ENCODE peak calls at places on chromosome 17, in seven cellular contexts. K, T, N, Y, S, P and W are unnamed samples.

GRCh38 chr17:27324940-27325339 is 31.0 kb downstream of the WSB1 start:
- DNase-seq in K (no peak), T (no peak), N (no peak), Y (no peak), S (no peak), P (no peak), W (no peak)

GRCh38 chr17:62206550-62206949 is 141.5 kb upstream of the MED13 start:
- DNase-seq in K (no peak), T (no peak), N (no peak), Y (no peak), S (no peak), P (no peak), W (no peak)

GRCh38 chr17:50046667-50047066 is 9.2 kb upstream of the ITGA3 start:
- DNase-seq in K (no peak), T (no peak), N (no peak), Y (no peak), S (no peak), P (no peak), W (no peak)

GRCh38 chr17:61203765-61204164 is 195.9 kb upstream of the TBX2 start:
- DNase-seq in K (no peak), T (no peak), N (no peak), Y (no peak), S (no peak), P (peak), W (no peak)

GRCh38 chr17:70563301-70563820 is 394.0 kb downstream of the KCNJ2 start:
- DNase-seq in K (no peak), T (no peak), N (no peak), Y (no peak), S (no peak), P (no peak), W (no peak)

GRCh38 chr17:63069245-63069644 is 103.2 kb downstream of the TANC2 start:
- DNase-seq in K (no peak), T (no peak), N (no peak), Y (no peak), S (no peak), P (no peak), W (no peak)

GRCh38 chr17:21686165-21687015 is 5.9 kb upstream of the KCNJ18 start:
- DNase-seq in K (no peak), T (no peak), N (no peak), Y (no peak), S (peak), P (no peak), W (no peak)

GRCh38 chr17:66583112-66583748 is 251.7 kb upstream of the CACNG5 start:
- DNase-seq in K (no peak), T (no peak), N (no peak), Y (no peak), S (no peak), P (no peak), W (no peak)

GRCh38 chr17:27207073-27207511 is 86.8 kb upstream of the WSB1 start:
- DNase-seq in K (peak), T (no peak), N (no peak), Y (no peak), S (no peak), P (no peak), W (peak)

GRCh38 chr17:77100009-77100408 is 40.8 kb upstream of the SEC14L1 start:
- DNase-seq in K (no peak), T (no peak), N (no peak), Y (peak), S (peak), P (peak), W (no peak)

GRCh38 chr17:6696906-6697305 is 16.3 kb downstream of the SLC13A5 start:
- DNase-seq in K (no peak), T (no peak), N (no peak), Y (no peak), S (no peak), P (no peak), W (no peak)

GRCh38 chr17:10768766-10769383 is 35.0 kb downstream of the TMEM238L start:
- DNase-seq in K (no peak), T (no peak), N (no peak), Y (no peak), S (no peak), P (no peak), W (no peak)

GRCh38 chr17:2940352-2940751 is 123.1 kb downstream of the OR1D5 start:
- DNase-seq in K (no peak), T (peak), N (no peak), Y (no peak), S (no peak), P (peak), W (no peak)

DNA sequence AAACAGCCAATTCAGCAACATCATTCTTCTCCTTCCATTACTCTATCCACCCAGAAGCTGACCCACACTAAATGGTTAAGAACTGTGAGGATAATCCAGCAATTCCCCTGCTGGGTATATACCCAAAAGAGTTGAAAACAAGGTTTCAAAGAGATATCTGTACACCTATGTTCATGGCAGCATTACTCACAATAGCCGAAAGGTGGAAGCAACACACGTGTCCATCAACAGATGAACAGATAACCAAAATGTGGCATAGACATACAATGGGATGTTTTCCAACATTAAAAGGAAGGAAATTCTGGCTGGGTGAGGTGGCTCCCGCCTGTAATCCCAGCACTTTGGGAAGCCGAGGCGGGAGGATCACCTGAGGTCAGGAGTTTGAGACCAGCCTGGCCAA is 19.9 kb downstream of the MIS12 start:
- DNase-seq in K (no peak), T (no peak), N (no peak), Y (no peak), S (no peak), P (no peak), W (no peak)
- TF ChIP-seq CTCF in K (no peak), T (no peak), N (peak), Y (no peak), S (no peak), P (no peak), W (no peak)

GRCh38 chr17:81966343-81967243 is 5.6 kb upstream of the NOTUM start:
- DNase-seq in K (peak), T (no peak), N (peak), Y (no peak), S (no peak), P (peak), W (no peak)
- H3K4me3 ChIP-seq in K (no peak), T (no peak), N (peak), Y (no peak), S (no peak), P (peak), W (no peak)

GRCh38 chr17:13957636-13958035 is 111.7 kb upstream of the COX10 start:
- DNase-seq in K (no peak), T (no peak), N (no peak), Y (no peak), S (no peak), P (no peak), W (no peak)
- TF ChIP-seq CTCF in K (no peak), T (no peak), N (no peak), Y (no peak), S (no peak), P (no peak), W (no peak)

DNA sequence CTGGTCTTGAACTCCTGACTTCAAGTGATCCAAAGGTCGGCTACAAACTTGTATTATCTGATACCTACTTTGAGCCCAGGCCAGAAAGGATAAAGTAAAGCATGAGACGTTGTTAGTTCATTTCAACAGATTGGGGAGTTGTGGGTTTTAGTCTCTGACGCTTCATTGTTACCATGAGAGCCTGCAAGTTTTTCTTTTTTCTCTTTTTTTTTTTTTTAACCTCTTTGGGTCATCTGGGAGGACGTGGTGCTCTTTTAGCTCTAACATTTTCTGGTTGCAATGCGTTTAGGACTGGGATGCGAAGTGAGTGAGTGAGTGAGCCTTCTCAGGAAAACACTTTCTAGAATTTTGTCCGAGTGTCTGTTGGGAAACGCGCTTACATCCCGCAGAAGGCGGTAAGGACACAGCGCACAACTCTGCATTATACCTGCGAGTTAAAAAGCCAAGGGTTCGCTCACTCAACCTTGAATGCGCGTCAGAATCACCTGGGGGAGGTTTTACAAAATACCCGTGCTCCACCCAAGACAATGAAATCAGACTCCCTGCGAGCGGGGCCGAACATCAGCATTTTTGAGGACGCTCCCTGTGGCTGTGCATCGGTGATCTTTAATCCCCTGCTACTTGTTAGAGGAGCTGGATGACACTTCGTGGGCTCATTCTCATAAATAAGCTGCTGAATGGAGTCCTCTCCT is 704 bp upstream of the RNF135 start:
- DNase-seq in K (no peak), T (peak), N (no peak), Y (no peak), S (peak), P (peak), W (no peak)
- H3K4me3 ChIP-seq in K (peak), T (peak), N (no peak), Y (peak), S (peak), P (peak), W (peak)

DNA sequence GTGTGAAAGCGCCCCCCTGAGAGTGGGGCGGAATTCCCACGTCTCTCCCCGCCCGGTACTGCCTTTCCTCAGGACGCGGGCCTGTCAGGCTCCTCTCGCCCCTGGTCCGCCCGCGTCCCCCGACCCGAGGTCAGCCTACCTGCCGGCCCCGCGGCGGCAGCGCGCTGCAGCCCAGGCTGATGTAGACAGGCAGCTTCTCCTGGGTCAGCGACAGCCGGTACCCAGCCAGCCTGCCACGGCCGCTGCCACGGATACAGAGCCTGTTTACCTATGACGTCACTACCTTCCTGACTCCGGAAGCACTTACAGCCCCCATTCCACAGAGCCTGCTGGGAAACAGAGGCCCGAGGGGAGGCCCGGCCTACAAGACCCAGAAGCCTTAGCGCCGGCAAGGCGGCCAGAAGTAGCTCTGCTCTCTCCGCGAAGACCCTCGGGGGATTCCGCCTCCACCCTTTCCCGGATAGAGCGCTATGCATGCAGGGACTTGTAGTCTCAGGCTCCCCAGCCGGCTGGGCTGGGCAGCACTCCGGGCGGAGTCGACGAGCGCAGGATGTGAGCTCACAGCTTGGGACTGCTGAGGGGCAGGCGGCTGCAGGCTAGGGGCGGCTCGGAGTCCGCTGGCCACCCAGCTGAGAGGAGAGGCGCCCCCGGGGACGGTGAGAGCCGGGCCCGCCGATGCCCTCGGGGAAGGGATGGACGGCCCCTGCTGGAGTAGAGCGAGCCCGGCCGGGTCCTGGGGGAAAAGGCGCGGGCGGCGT is at the start of the genes IFT20 and TNFAIP1:
- DNase-seq in K (peak), T (peak), N (peak), Y (peak), S (peak), P (peak), W (peak)
- TF ChIP-seq CTCF in K (no peak), T (no peak), N (peak), Y (peak), S (no peak), P (no peak), W (no peak)

DNA sequence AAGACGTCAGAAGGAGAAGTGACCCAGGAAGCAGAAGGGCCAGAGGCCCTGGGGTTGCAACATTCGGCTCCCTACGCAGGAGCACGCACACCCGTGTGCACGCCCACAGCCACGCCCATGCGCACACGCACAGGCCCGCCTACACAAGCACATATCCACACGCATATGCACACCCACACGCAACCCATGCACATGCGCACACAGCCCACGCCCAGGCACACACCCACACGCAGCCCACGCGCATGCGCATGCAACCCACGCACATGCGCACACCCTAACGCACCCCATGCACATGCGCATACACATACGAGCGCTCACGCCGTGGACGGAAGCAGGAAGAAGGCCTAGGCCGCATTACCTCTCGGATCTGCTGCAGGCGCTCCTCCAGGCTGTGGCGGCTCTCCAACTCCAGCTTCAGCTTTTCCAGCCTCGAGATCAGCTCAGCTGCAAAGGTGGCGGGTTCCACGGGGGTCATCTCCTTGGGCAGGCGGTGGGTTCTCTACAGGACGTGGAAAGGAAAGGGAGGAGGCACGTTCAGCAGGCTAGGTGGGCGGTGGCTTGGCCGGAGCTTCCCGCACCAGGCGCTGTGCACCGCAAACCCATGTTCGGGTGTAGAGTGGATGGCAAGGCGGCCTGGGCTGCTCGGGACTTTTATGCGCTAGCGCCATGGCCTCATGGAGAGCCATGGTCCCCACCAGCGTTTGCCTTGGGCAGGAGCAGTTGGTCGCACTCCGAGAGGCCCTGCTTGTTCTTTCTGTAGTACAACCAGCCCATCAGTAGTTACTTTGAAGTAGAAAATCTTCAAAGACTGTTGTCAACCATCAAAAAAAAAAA is 23.4 kb downstream of the AXIN2 start:
- DNase-seq in K (no peak), T (no peak), N (no peak), Y (no peak), S (no peak), P (no peak), W (no peak)
- H3K4me3 ChIP-seq in K (no peak), T (no peak), N (no peak), Y (no peak), S (no peak), P (no peak), W (no peak)

GRCh38 chr17:57648720-57649119 is 96.4 kb downstream of the CCDC182 start:
- DNase-seq in K (no peak), T (no peak), N (no peak), Y (no peak), S (no peak), P (no peak), W (no peak)
- TF ChIP-seq CTCF in K (no peak), T (no peak), N (no peak), Y (no peak), S (no peak), P (no peak), W (no peak)

GRCh38 chr17:72183194-72183685 is 62.4 kb downstream of the SOX9 start:
- DNase-seq in K (no peak), T (peak), N (peak), Y (no peak), S (no peak), P (no peak), W (no peak)

GRCh38 chr17:72182256-72182890 is 61.6 kb downstream of the SOX9 start:
- DNase-seq in K (no peak), T (peak), N (peak), Y (no peak), S (no peak), P (no peak), W (no peak)

GRCh38 chr17:72187544-72187943 is 66.7 kb downstream of the SOX9 start:
- DNase-seq in K (no peak), T (peak), N (no peak), Y (peak), S (no peak), P (peak), W (no peak)

GRCh38 chr17:72184805-72185204 is 64.0 kb downstream of the SOX9 start:
- DNase-seq in K (no peak), T (no peak), N (no peak), Y (no peak), S (no peak), P (no peak), W (no peak)

GRCh38 chr17:72185571-72185970 is 64.8 kb downstream of the SOX9 start:
- DNase-seq in K (no peak), T (no peak), N (no peak), Y (no peak), S (no peak), P (no peak), W (no peak)
- H3K4me3 ChIP-seq in K (no peak), T (no peak), N (no peak), Y (no peak), S (no peak), P (no peak), W (no peak)

GRCh38 chr17:36529121-36529520 is 5.5 kb downstream of the MYO19 start:
- DNase-seq in K (no peak), T (no peak), N (no peak), Y (no peak), S (no peak), P (no peak), W (no peak)
- TF ChIP-seq CTCF in K (no peak), T (no peak), N (no peak), Y (no peak), S (no peak), P (no peak), W (no peak)

GRCh38 chr17:75404739-75405364 is 626 bp downstream of the GRB2 start:
- DNase-seq in K (no peak), T (no peak), N (no peak), Y (no peak), S (peak), P (peak), W (no peak)

GRCh38 chr17:75405365-75406221 is at the start of gene GRB2:
- DNase-seq in K (peak), T (peak), N (peak), Y (peak), S (peak), P (peak), W (no peak)

GRCh38 chr17:75407655-75408352 is 2.3 kb upstream of the GRB2 start:
- DNase-seq in K (no peak), T (no peak), N (no peak), Y (no peak), S (no peak), P (no peak), W (no peak)

GRCh38 chr17:75404223-75404738 is 1.2 kb downstream of the GRB2 start:
- DNase-seq in K (no peak), T (peak), N (peak), Y (peak), S (peak), P (peak), W (no peak)

GRCh38 chr17:75406222-75406615 is 741 bp upstream of the GRB2 start:
- DNase-seq in K (no peak), T (no peak), N (no peak), Y (no peak), S (no peak), P (peak), W (no peak)
- H3K4me3 ChIP-seq in K (peak), T (peak), N (peak), Y (peak), S (peak), P (peak), W (peak)